ENCODE peak calls at places on chromosomes 2 and 18, in ten cellular contexts. J is stimulated activated CD4-positive, alpha-beta T cell treated with anti-CD3 and anti-CD28 coated beads, Interleukin-1b, Interleukin-23, amount 100 ng/mL, for 24 hours; E is tibial nerve; I is HEK293T; K is AG09319; F is EL; Z is left lung; B is GM12865; V is HTR-8/SVneo; Q is stimulated activated CD8-positive, alpha-beta memory T cell treated with anti-CD3 and anti-CD28 coated beads, Interleukin-4, amount 100 ng/mL, for 48 hours. S is an unnamed sample.

GRCh38 chr2:74922592-74923227 is 35.7 kb upstream of the POLE4 start:
- DNase-seq in J (no peak), E (no peak), I (no peak), K (no peak), F (no peak), Z (no peak), B (no peak), V (no peak), Q (no peak), S (no peak)

GRCh38 chr2:174779361-174779928 is 15.2 kb upstream of the CHRNA1 start:
- DNase-seq in J (no peak), E (no peak), I (no peak), K (peak; percentile 40), F (peak; percentile 72), Z (no peak), B (no peak), V (no peak), Q (no peak), S (no peak)

GRCh38 chr18:56423626-56424025 is 214.8 kb downstream of the TXNL1 start:
- DNase-seq in J (no peak), E (no peak), I (no peak), K (no peak), F (no peak), Z (no peak), B (no peak), V (no peak), Q (no peak), S (no peak)

GRCh38 chr2:40497251-40497859 is 45.5 kb upstream of the SLC8A1 start:
- DNase-seq in J (no peak), E (no peak), I (no peak), K (no peak), F (no peak), Z (no peak), B (no peak), V (no peak), Q (no peak), S (no peak)

GRCh38 chr2:16208921-16209320 is 268.6 kb downstream of the MYCN start:
- DNase-seq in J (no peak), E (no peak), I (no peak), K (no peak), F (no peak), Z (no peak), B (no peak), V (no peak), Q (no peak), S (no peak)

GRCh38 chr2:216632321-216632951 is 784 bp upstream of the IGFBP2 start:
- DNase-seq in J (no peak), E (no peak), I (no peak), K (no peak), F (no peak), Z (no peak), B (no peak), V (no peak), Q (no peak), S (no peak)

GRCh38 chr2:178320011-178320410 is 125.7 kb downstream of the OSBPL6 start:
- DNase-seq in J (no peak), E (no peak), I (no peak), K (no peak), F (no peak), Z (no peak), B (no peak), V (no peak), Q (no peak), S (no peak)

GRCh38 chr2:9154061-9154460 is 52.6 kb upstream of the ASAP2 start:
- DNase-seq in J (no peak), E (no peak), I (no peak), K (no peak), F (no peak), Z (no peak), B (no peak), V (no peak), Q (no peak), S (no peak)

GRCh38 chr2:172931256-172931894 is 144.3 kb upstream of the MAP3K20 start:
- DNase-seq in J (no peak), E (no peak), I (peak; percentile 18), K (no peak), F (peak; percentile 58), Z (no peak), B (no peak), V (peak; percentile 29), Q (no peak), S (no peak)

GRCh38 chr2:179376881-179377280 is 112.2 kb upstream of the SESTD1 start:
- DNase-seq in J (no peak), E (no peak), I (no peak), K (no peak), F (peak; percentile 47), Z (no peak), B (no peak), V (no peak), Q (no peak), S (no peak)

GRCh38 chr2:53490659-53491058 is 276.9 kb upstream of the CHAC2 start:
- DNase-seq in J (no peak), E (peak; percentile 29), I (no peak), K (no peak), F (no peak), Z (no peak), B (no peak), V (no peak), Q (no peak), S (no peak)

GRCh38 chr2:64860321-64860751 is 128.9 kb upstream of the SLC1A4 start:
- DNase-seq in J (no peak), E (no peak), I (no peak), K (no peak), F (no peak), Z (peak; percentile 76), B (peak; percentile 65), V (no peak), Q (no peak), S (no peak)

GRCh38 chr2:111698743-111699554 is 185.0 kb downstream of the ANAPC1 start:
- DNase-seq in J (peak; percentile 25), E (peak; percentile 26), I (peak; percentile 46), K (peak; percentile 95), F (peak; percentile 99), Z (peak; percentile 86), B (peak; percentile 53), V (peak; percentile 99), Q (peak; percentile 66), S (peak; percentile 73)

GRCh38 chr2:40281021-40281940 is 170.6 kb downstream of the SLC8A1 start:
- DNase-seq in J (no peak), E (no peak), I (no peak), K (peak; percentile 41), F (peak; percentile 87), Z (no peak), B (peak; percentile 64), V (peak; percentile 8), Q (no peak), S (no peak)

GRCh38 chr18:5585653-5586052 is 41.9 kb upstream of the EPB41L3 start:
- DNase-seq in J (no peak), E (no peak), I (no peak), K (no peak), F (no peak), Z (no peak), B (no peak), V (no peak), Q (no peak), S (no peak)

GRCh38 chr18:21262979-21263378 is 20.9 kb downstream of the GREB1L start:
- DNase-seq in J (no peak), E (no peak), I (no peak), K (no peak), F (no peak), Z (no peak), B (no peak), V (no peak), Q (no peak), S (no peak)

GRCh38 chr2:113850687-113851086 is 39.2 kb upstream of the ACTR3 start:
- DNase-seq in J (no peak), E (no peak), I (no peak), K (no peak), F (no peak), Z (no peak), B (no peak), V (no peak), Q (no peak), S (no peak)

GRCh38 chr18:58249677-58250076 is 205.7 kb downstream of the NEDD4L start:
- DNase-seq in J (no peak), E (no peak), I (no peak), K (peak; percentile 79), F (no peak), Z (no peak), B (no peak), V (no peak), Q (no peak), S (no peak)

GRCh38 chr2:240401308-240401707 is 34.2 kb upstream of the GPC1 start:
- DNase-seq in J (no peak), E (peak; percentile 8), I (no peak), K (no peak), F (no peak), Z (peak; percentile 20), B (no peak), V (no peak), Q (no peak), S (no peak)

GRCh38 chr2:138474093-138474834 is 27.3 kb upstream of the SPOPL start:
- DNase-seq in J (no peak), E (no peak), I (no peak), K (no peak), F (no peak), Z (no peak), B (no peak), V (no peak), Q (no peak), S (no peak)

GRCh38 chr18:56298935-56299334 is 339.5 kb downstream of the TXNL1 start:
- DNase-seq in J (no peak), E (no peak), I (peak; percentile 8), K (no peak), F (peak; percentile 77), Z (no peak), B (no peak), V (peak; percentile 23), Q (no peak), S (no peak)

GRCh38 chr2:168166902-168167510 is 80.4 kb downstream of the STK39 start:
- DNase-seq in J (no peak), E (no peak), I (no peak), K (no peak), F (peak; percentile 54), Z (no peak), B (no peak), V (no peak), Q (no peak), S (no peak)

GRCh38 chr2:170432823-170433222 is 254.9 kb downstream of the MYO3B start:
- DNase-seq in J (no peak), E (no peak), I (no peak), K (no peak), F (no peak), Z (no peak), B (no peak), V (no peak), Q (no peak), S (no peak)